ENCODE peak calls at places on chromosomes 13 and 19, in four cellular contexts. B is astrocyte, E is BE2C, J is GM23338. G is an unnamed sample.

GRCh38 chr13:104043184-104043583 is 977.0 kb upstream of the SLC10A2 start:
- DNase-seq in B (peak; percentile 7), E (no peak), J (no peak), G (no peak)

GRCh38 chr19:42589792-42590191 is 4.9 kb downstream of the CEACAM8 start:
- DNase-seq in B (no peak), E (no peak), J (no peak), G (no peak)

GRCh38 chr13:60372141-60372540 is 24.9 kb upstream of the TDRD3 start:
- DNase-seq in B (no peak), E (no peak), J (no peak), G (no peak)

GRCh38 chr13:39776439-39776838 is 121.0 kb downstream of the COG6 start:
- DNase-seq in B (peak; percentile 96), E (no peak), J (no peak), G (no peak)

GRCh38 chr13:77509221-77509620 is 26.3 kb upstream of the SCEL start:
- DNase-seq in B (peak; percentile 89), E (no peak), J (no peak), G (no peak)

GRCh38 chr19:8922591-8922990 is 87.6 kb downstream of the MUC16 start:
- DNase-seq in B (no peak), E (peak; percentile 16), J (no peak), G (no peak)

GRCh38 chr13:24313449-24313848 is 4.1 kb downstream of the C1QTNF9 start:
- DNase-seq in B (no peak), E (no peak), J (peak; percentile 25), G (no peak)

GRCh38 chr19:4933528-4933927 is 24.2 kb downstream of the UHRF1 start:
- DNase-seq in B (peak; percentile 37), E (no peak), J (no peak), G (no peak)

GRCh38 chr19:50204811-50205675 is 1.6 kb downstream of the MYH14 start:
- DNase-seq in B (no peak), E (no peak), J (peak; percentile 96), G (peak; percentile 5)

GRCh38 chr13:33287142-33287882 is 1.8 kb upstream of the STARD13 start:
- DNase-seq in B (no peak), E (no peak), J (no peak), G (no peak)

GRCh38 chr13:77697208-77698103 is at the start of gene SLAIN1:
- DNase-seq in B (peak; percentile 15), E (peak; percentile 90), J (peak; percentile 94), G (peak; percentile 60)

GRCh38 chr13:84591444-84591843 is 709.2 kb upstream of the SLITRK1 start:
- DNase-seq in B (no peak), E (no peak), J (no peak), G (no peak)

GRCh38 chr19:17658666-17659065 is 29.5 kb downstream of the UNC13A start:
- DNase-seq in B (no peak), E (no peak), J (no peak), G (no peak)

GRCh38 chr13:76610819-76611415 is 275.3 kb downstream of the KCTD12 start:
- DNase-seq in B (no peak), E (no peak), J (no peak), G (no peak)

GRCh38 chr19:32599736-32600157 is 18.8 kb downstream of the PDCD5 start:
- DNase-seq in B (peak; percentile 44), E (peak; percentile 41), J (peak; percentile 75), G (peak; percentile 15)

GRCh38 chr13:33217256-33217655 is 68.3 kb downstream of the STARD13 start:
- DNase-seq in B (no peak), E (peak; percentile 24), J (no peak), G (no peak)

GRCh38 chr13:36090592-36090991 is 40.6 kb downstream of the DCLK1 start:
- DNase-seq in B (peak; percentile 8), E (no peak), J (no peak), G (no peak)

GRCh38 chr13:44312898-44313551 is 60.6 kb upstream of the SERP2 start:
- DNase-seq in B (peak; percentile 97), E (no peak), J (no peak), G (no peak)

GRCh38 chr13:77981191-77981925 is 62.7 kb upstream of the EDNRB start:
- DNase-seq in B (peak; percentile 5), E (no peak), J (no peak), G (no peak)

GRCh38 chr13:52348983-52349780 is 56.8 kb downstream of the THSD1 start:
- DNase-seq in B (peak; percentile 90), E (no peak), J (no peak), G (no peak)

GRCh38 chr13:52195052-52195837 is 35.8 kb upstream of the NEK3 start:
- DNase-seq in B (peak; percentile 68), E (no peak), J (peak; percentile 93), G (no peak)

GRCh38 chr19:17076539-17076919 is 952 bp downstream of the MYO9B start:
- DNase-seq in B (no peak), E (no peak), J (peak; percentile 17), G (no peak)

GRCh38 chr19:12792048-12792852 is 964 bp downstream of the JUNB start:
- DNase-seq in B (no peak), E (peak; percentile 83), J (peak; percentile 94), G (no peak)

GRCh38 chr13:70310720-70311119 is 202.5 kb upstream of the KLHL1 start:
- DNase-seq in B (peak; percentile 2), E (peak; percentile 67), J (peak; percentile 79), G (peak; percentile 15)

GRCh38 chr13:48097793-48098192 is 2.9 kb upstream of the MED4 start:
- DNase-seq in B (no peak), E (no peak), J (no peak), G (no peak)

GRCh38 chr13:48096670-48097069 is 1.8 kb upstream of the MED4 start:
- DNase-seq in B (no peak), E (no peak), J (peak; percentile 42), G (peak; percentile 57)

GRCh38 chr13:48094781-48095502 is at the start of gene MED4:
- DNase-seq in B (peak; percentile 80), E (peak; percentile 97), J (peak; percentile 95), G (peak; percentile 82)

GRCh38 chr13:48094404-48094780 is 512 bp downstream of the MED4 start:
- DNase-seq in B (peak; percentile 1), E (peak; percentile 9), J (peak; percentile 24), G (no peak)

DNA sequence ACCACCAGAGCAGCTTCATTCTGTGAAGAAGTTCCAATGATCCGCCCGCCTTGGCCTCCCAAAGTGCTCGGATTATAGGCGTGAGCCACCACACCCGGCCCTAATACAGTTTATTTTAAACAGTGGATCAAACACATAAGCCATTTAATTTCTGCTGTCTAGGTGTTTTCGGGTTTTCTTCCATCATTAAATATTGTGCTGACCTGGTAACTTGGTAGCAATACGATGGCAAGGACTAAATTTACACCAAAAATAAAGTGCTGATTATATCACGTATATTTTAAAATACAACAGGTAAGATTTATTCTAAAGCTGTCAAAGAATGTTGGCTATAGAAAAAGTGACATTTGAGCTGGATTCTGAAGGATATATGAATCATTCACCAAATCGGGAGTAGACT is 1.3 kb downstream of the MED4 start:
- DNase-seq in B (no peak), E (no peak), J (no peak), G (no peak)
- H3K4me1 ChIP-seq in B (peaks cover 10% of the 10 kb centered on the region), E (no peaks in the 10 kb centered on the region), J (peaks cover 13% of the 10 kb centered on the region), G (no peaks in the 10 kb centered on the region)

DNA sequence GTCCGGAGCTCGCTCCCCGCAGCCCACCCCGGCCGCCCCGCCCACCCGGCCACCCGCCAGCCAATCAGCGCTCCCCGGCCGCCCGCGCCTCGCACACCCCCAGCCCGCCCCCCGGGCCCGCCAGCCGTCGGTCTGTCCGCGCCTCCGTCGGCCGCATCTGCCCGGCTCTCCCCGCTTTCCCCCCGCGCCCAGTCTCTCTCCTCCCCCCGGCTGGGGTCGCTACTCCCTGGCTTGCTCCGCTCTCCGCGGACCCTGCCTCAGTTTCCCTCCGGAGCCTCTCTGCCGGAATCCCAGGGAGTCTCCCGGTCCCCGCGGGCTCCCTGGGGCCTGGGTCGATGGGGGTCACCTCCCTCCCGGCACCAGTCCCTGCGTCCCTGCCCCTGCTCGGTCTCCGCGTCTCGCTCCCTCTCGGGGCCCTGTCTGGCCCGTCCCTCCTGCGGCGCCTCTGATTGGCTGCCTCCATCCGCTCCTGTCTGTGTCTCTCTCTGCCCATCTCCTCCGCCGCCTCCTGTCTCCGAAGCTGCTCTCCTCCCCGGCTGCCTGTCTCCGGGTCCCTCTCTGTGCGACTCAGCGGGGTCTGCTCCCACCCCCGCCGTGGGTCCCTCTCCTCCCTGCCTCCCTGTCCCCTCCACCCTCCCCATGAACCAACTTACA is 485 bp downstream of the IL11 start:
- DNase-seq in B (peak; percentile 68), E (peak; percentile 85), J (peak; percentile 94), G (peak; percentile 49)
- H3K4me1 ChIP-seq in B (peaks cover 45% of the 10 kb centered on the region), E (peaks cover 9% of the 10 kb centered on the region), J (peaks cover 25% of the 10 kb centered on the region), G (peaks cover 15% of the 10 kb centered on the region)

GRCh38 chr13:110259651-110260050 is 47.3 kb downstream of the COL4A1 start:
- DNase-seq in B (no peak), E (no peak), J (no peak), G (no peak)

GRCh38 chr13:110261166-110262081 is 45.5 kb downstream of the COL4A1 start:
- DNase-seq in B (no peak), E (no peak), J (peak; percentile 71), G (peak; percentile 20)

GRCh38 chr13:110257408-110257807 is 49.5 kb downstream of the COL4A1 start:
- DNase-seq in B (no peak), E (no peak), J (no peak), G (no peak)

GRCh38 chr13:110256126-110256905 is 50.6 kb downstream of the COL4A1 start:
- DNase-seq in B (no peak), E (no peak), J (no peak), G (no peak)

DNA sequence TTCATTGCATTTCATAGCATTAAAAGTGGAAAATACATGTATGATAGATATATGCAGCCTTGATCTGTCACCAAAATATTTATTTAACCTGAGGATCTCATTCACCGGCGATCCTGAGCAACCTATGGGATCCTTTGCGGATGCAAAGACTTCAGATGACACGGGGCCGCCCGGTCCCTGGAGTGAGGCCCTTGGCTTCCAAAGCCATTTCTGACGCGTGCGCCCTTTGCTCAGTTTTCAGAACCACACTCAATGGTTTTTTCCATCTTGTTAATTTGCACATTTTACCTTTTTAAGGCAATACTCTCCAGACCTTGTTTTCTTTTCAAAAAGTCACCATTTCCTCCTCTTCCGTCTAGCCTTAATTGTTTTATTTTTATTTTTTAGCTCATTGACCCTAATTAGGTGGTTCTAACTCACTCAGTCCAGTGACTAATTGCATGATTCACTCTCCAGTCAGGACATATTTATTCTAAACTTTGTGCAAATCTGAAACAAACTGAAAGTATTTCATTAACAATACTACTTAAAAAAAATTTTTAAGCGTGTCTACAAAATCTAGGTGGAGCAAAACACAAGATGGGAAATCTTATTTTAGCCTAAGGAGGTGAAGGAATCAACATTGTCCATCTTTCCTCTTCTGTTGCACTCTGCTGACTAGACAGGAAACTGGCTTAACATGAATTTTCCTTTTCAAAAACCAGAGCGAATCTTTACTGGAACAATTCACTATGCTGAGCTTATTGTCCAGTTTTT is 47.9 kb downstream of the COL4A1 start:
- DNase-seq in B (peak; percentile 49), E (no peak), J (no peak), G (no peak)
- H3K4me1 ChIP-seq in B (peaks cover 46% of the 10 kb centered on the region), E (peaks cover 6% of the 10 kb centered on the region), J (peaks cover 16% of the 10 kb centered on the region), G (no peaks in the 10 kb centered on the region)

DNA sequence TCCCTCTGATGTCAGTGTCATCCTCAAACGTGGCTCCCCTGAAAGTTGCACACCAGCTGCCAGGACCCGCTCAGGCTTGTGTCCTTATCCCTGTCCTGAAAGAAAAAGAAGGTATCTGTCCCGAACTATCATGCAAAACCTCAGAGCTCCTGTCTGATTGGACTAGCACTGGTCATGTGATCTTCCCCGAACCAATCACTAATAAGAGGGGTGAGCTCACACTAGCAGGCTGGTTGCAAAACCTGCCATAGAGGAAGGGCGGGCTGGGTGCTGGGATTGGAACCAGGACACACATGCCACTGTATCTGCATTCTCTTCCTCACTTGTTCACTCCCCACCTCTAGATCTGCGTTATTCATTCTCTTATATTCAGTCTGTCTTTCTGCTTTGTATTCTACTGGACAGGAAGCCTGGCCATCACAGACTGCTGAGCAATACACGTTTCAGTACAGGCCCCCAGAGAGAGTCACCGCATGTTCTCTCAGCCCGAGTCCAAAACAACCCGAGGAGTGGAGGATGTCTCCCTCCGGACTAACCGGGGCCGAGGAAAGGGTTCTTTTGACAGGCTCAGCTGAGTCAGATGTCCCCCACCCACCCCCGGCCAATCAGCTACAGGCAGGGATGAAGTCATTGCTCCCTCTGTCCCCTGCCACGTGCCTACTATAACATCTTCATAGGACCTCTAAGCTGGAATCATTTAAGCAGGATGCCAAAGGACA is 97.7 kb downstream of the SIPA1L3 start:
- DNase-seq in B (peak; percentile 96), E (peak; percentile 92), J (peak; percentile 94), G (peak; percentile 88)
- H3K4me1 ChIP-seq in B (peaks cover 39% of the 10 kb centered on the region), E (peaks cover 16% of the 10 kb centered on the region), J (peaks cover 34% of the 10 kb centered on the region), G (peaks cover 8% of the 10 kb centered on the region)

G was measured in NT2/D1.